ENCODE peak calls at places on chromosomes 6 and 20, in seven cellular contexts. O, U, V, A, L, C and N are unnamed samples.

GRCh38 chr6:114049367-114049966 is 78.5 kb upstream of the HDAC2 start:
- DNase-seq in O (no peak), U (peak), V (no peak), A (no peak), L (peak), C (peak), N (peak)

GRCh38 chr20:53708129-53708968 is 114.7 kb upstream of the ZNF217 start:
- DNase-seq in O (no peak), U (peak), V (no peak), A (no peak), L (no peak), C (no peak), N (peak)

GRCh38 chr6:41780623-41781301 is at the start of gene PRICKLE4:
- DNase-seq in O (no peak), U (no peak), V (no peak), A (peak), L (peak), C (no peak), N (peak)

GRCh38 chr6:150685860-150686259 is 86.2 kb downstream of the PLEKHG1 start:
- DNase-seq in O (peak), U (peak), V (peak), A (no peak), L (peak), C (peak), N (no peak)

GRCh38 chr6:45655630-45656422 is 278.1 kb upstream of the SUPT3H start:
- DNase-seq in O (no peak), U (peak), V (no peak), A (no peak), L (peak), C (peak), N (peak)

GRCh38 chr6:107811591-107812218 is 12.4 kb downstream of the SCML4 start:
- DNase-seq in O (no peak), U (peak), V (no peak), A (no peak), L (no peak), C (peak), N (peak)

GRCh38 chr6:153503810-153504209 is 372.7 kb upstream of the RGS17 start:
- DNase-seq in O (peak), U (no peak), V (no peak), A (no peak), L (peak), C (no peak), N (no peak)

GRCh38 chr20:51500311-51500710 is 42.2 kb downstream of the NFATC2 start:
- DNase-seq in O (no peak), U (no peak), V (no peak), A (no peak), L (no peak), C (no peak), N (no peak)

GRCh38 chr6:159910342-159910741 is 19.6 kb downstream of the MAS1 start:
- DNase-seq in O (no peak), U (no peak), V (no peak), A (no peak), L (no peak), C (no peak), N (no peak)

GRCh38 chr6:44892579-44892978 is 435.6 kb upstream of the RUNX2 start:
- DNase-seq in O (no peak), U (no peak), V (no peak), A (no peak), L (no peak), C (no peak), N (no peak)

GRCh38 chr6:24990227-24990843 is 54.6 kb upstream of the RIPOR2 start:
- DNase-seq in O (no peak), U (peak), V (no peak), A (no peak), L (no peak), C (peak), N (peak)

GRCh38 chr6:154705471-154706113 is 27.6 kb upstream of the SCAF8 start:
- DNase-seq in O (no peak), U (no peak), V (no peak), A (no peak), L (peak), C (peak), N (no peak)

GRCh38 chr6:157741889-157742615 is 81.0 kb upstream of the SNX9 start:
- DNase-seq in O (no peak), U (no peak), V (no peak), A (no peak), L (peak), C (no peak), N (no peak)

GRCh38 chr6:148398686-148399085 is 56.0 kb downstream of the SASH1 start:
- DNase-seq in O (no peak), U (no peak), V (no peak), A (no peak), L (no peak), C (no peak), N (no peak)

GRCh38 chr6:624979-625378 is 31.9 kb downstream of the HUS1B start:
- DNase-seq in O (no peak), U (peak), V (no peak), A (no peak), L (peak), C (no peak), N (peak)

GRCh38 chr6:15715060-15715459 is 52.2 kb upstream of the DTNBP1 start:
- DNase-seq in O (no peak), U (no peak), V (no peak), A (no peak), L (no peak), C (no peak), N (no peak)

GRCh38 chr6:28941681-28942448 is 18.1 kb upstream of the TRIM27 start:
- DNase-seq in O (no peak), U (no peak), V (peak), A (no peak), L (no peak), C (no peak), N (no peak)

GRCh38 chr6:100353276-100354015 is 111.3 kb downstream of the SIM1 start:
- DNase-seq in O (no peak), U (peak), V (no peak), A (no peak), L (no peak), C (peak), N (peak)

GRCh38 chr6:123091091-123091895 is 95.3 kb downstream of the CLVS2 start:
- DNase-seq in O (no peak), U (no peak), V (no peak), A (no peak), L (no peak), C (peak), N (peak)

GRCh38 chr6:158564243-158565121 is 4.6 kb downstream of the TMEM181 start:
- DNase-seq in O (no peak), U (no peak), V (no peak), A (no peak), L (no peak), C (no peak), N (no peak)

GRCh38 chr6:1856381-1856780 is 246.7 kb downstream of the FOXC1 start:
- DNase-seq in O (no peak), U (peak), V (no peak), A (no peak), L (no peak), C (no peak), N (peak)

GRCh38 chr6:79630883-79631799 is at the start of gene SH3BGRL2:
- DNase-seq in O (peak), U (peak), V (peak), A (peak), L (peak), C (peak), N (peak)

GRCh38 chr6:157713451-157714152 is 109.4 kb upstream of the SNX9 start:
- DNase-seq in O (no peak), U (no peak), V (no peak), A (no peak), L (no peak), C (no peak), N (no peak)

GRCh38 chr6:66796987-66797386 is 1090.0 kb upstream of the EYS start:
- DNase-seq in O (no peak), U (no peak), V (no peak), A (no peak), L (no peak), C (no peak), N (no peak)

GRCh38 chr6:14294270-14294951 is 176.8 kb downstream of the CD83 start:
- DNase-seq in O (no peak), U (no peak), V (no peak), A (no peak), L (no peak), C (no peak), N (no peak)

GRCh38 chr6:24902782-24903181 is 33.0 kb downstream of the RIPOR2 start:
- DNase-seq in O (no peak), U (peak), V (no peak), A (no peak), L (no peak), C (no peak), N (peak)

GRCh38 chr20:13149371-13149770 is 71.7 kb upstream of the ISM1 start:
- DNase-seq in O (no peak), U (no peak), V (no peak), A (no peak), L (no peak), C (no peak), N (no peak)
- H2BK5ac ChIP-seq in O (no peak), U (no peak), V (no peak), A (no peak), L (no peak), C (no peak), N (no peak)

DNA sequence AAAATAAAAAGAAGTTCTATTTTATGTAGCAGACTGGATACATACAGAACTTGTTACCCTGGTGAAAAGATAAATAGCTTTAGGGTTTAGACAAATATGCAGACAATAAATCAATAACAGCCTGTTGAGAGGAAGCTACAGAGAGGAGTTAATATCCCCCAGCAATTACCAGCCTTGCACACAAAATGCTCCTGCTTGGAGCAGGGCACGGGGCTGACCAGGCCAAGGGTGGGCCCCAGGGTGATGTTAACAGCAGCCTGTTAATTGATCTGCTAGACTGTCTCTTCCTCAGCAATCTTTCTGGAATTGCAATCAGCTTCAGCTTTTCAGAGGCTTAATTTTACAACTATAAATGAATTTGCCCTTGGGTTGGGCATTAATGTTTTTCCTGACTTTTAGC is 125.1 kb upstream of the SOX4 start:
- DNase-seq in O (no peak), U (no peak), V (no peak), A (no peak), L (no peak), C (no peak), N (no peak)
- H2BK120ac ChIP-seq in O (no peak), U (no peak), V (no peak), A (no peak), L (no peak), C (no peak), N (no peak)

GRCh38 chr20:59565768-59566461 is 38.4 kb upstream of the PHACTR3 start:
- DNase-seq in O (no peak), U (no peak), V (no peak), A (no peak), L (no peak), C (no peak), N (no peak)

GRCh38 chr20:59568509-59569024 is 35.8 kb upstream of the PHACTR3 start:
- DNase-seq in O (no peak), U (no peak), V (no peak), A (no peak), L (no peak), C (no peak), N (no peak)

GRCh38 chr20:59567585-59568508 is 36.5 kb upstream of the PHACTR3 start:
- DNase-seq in O (no peak), U (no peak), V (no peak), A (no peak), L (no peak), C (no peak), N (no peak)

GRCh38 chr20:59564943-59565342 is 39.4 kb upstream of the PHACTR3 start:
- DNase-seq in O (no peak), U (no peak), V (no peak), A (no peak), L (no peak), C (no peak), N (no peak)

GRCh38 chr20:59566631-59567524 is 37.5 kb upstream of the PHACTR3 start:
- DNase-seq in O (no peak), U (no peak), V (no peak), A (no peak), L (no peak), C (no peak), N (no peak)
- H2BK5ac ChIP-seq in O (no peak), U (no peak), V (no peak), A (no peak), L (no peak), C (no peak), N (no peak)

GRCh38 chr6:111238464-111239119 is 151.3 kb downstream of the SLC16A10 start:
- DNase-seq in O (no peak), U (peak), V (no peak), A (no peak), L (no peak), C (peak), N (peak)

GRCh38 chr6:111237757-111238260 is 150.5 kb downstream of the SLC16A10 start:
- DNase-seq in O (no peak), U (peak), V (no peak), A (no peak), L (no peak), C (no peak), N (no peak)

GRCh38 chr6:111239455-111239854 is 152.2 kb downstream of the SLC16A10 start:
- DNase-seq in O (no peak), U (no peak), V (no peak), A (no peak), L (no peak), C (no peak), N (no peak)

GRCh38 chr6:111242452-111242851 is 155.1 kb downstream of the SLC16A10 start:
- DNase-seq in O (no peak), U (peak), V (no peak), A (no peak), L (no peak), C (no peak), N (peak)

GRCh38 chr6:111243095-111243494 is 155.8 kb downstream of the SLC16A10 start:
- DNase-seq in O (no peak), U (no peak), V (no peak), A (no peak), L (no peak), C (no peak), N (no peak)
- H2BK120ac ChIP-seq in O (no peak), U (peak), V (no peak), A (no peak), L (no peak), C (no peak), N (no peak)

DNA sequence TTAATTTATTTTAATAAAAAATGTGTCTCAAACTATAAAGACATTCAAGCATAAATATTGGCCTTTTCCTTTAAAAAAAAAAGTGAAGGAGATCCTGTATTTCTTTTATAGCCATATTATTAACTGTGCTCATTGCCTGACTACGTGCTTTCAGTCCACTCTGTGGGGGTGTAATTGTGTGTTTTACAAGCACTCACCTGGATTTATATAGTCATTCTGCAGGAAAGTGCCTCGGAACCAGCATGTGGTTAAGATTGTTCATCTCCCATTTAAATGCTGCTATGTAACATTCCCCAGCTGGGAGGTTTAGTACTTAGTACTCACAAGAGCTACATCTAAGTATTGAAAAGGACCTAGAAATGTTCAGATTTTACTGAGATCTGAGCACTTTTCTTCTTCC is 47.9 kb upstream of the SLC22A16 start:
- DNase-seq in O (no peak), U (no peak), V (no peak), A (no peak), L (no peak), C (no peak), N (no peak)
- H2BK5ac ChIP-seq in O (no peak), U (no peak), V (no peak), A (no peak), L (no peak), C (no peak), N (no peak)

DNA sequence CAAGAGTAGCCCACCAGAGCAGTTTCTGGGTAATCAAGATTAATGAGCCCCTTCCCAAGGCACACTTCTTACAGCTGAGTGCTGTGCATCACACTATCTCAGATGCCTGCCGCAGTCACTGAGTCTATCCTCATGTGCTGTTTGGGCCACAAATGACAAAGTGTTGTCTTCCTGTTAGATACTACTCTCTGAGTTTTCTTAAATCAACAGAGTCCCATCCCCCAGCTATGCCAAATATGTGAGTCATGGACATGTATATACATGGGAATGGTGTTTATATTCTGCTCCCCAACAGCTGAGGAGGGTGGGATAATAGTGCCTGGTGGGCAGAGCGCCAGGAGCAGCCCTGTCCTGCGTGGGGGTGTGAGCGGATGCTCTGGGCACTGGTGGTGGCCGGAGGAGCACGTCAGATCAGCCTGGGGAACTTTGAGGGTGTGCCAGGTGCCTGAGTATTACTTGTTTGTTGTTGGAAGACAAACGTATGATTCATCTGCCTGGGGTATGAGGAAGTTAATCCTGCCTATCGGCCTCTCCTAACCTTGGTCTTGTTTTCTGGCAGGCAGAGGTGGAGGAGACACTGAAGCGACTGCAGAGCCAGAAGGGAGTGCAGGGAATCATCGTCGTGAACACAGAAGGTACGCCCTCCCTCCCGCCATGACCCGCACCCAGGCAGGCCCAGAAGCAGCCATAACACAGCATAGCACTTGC is 9.6 kb downstream of the DYNLRB1 start:
- DNase-seq in O (no peak), U (peak), V (no peak), A (no peak), L (peak), C (peak), N (peak)
- H2BK120ac ChIP-seq in O (no peak), U (peak), V (no peak), A (no peak), L (no peak), C (no peak), N (no peak)

GRCh38 chr6:27685278-27685677 is 212.4 kb upstream of the ZNF184 start:
- DNase-seq in O (no peak), U (no peak), V (no peak), A (no peak), L (no peak), C (no peak), N (no peak)

GRCh38 chr6:27684264-27685211 is 211.6 kb upstream of the ZNF184 start:
- DNase-seq in O (peak), U (peak), V (peak), A (no peak), L (peak), C (peak), N (peak)

GRCh38 chr6:27678449-27678848 is 205.5 kb upstream of the ZNF184 start:
- DNase-seq in O (no peak), U (no peak), V (no peak), A (no peak), L (no peak), C (no peak), N (no peak)

GRCh38 chr6:27679308-27679967 is 206.5 kb upstream of the ZNF184 start:
- DNase-seq in O (no peak), U (no peak), V (no peak), A (no peak), L (peak), C (peak), N (no peak)

DNA sequence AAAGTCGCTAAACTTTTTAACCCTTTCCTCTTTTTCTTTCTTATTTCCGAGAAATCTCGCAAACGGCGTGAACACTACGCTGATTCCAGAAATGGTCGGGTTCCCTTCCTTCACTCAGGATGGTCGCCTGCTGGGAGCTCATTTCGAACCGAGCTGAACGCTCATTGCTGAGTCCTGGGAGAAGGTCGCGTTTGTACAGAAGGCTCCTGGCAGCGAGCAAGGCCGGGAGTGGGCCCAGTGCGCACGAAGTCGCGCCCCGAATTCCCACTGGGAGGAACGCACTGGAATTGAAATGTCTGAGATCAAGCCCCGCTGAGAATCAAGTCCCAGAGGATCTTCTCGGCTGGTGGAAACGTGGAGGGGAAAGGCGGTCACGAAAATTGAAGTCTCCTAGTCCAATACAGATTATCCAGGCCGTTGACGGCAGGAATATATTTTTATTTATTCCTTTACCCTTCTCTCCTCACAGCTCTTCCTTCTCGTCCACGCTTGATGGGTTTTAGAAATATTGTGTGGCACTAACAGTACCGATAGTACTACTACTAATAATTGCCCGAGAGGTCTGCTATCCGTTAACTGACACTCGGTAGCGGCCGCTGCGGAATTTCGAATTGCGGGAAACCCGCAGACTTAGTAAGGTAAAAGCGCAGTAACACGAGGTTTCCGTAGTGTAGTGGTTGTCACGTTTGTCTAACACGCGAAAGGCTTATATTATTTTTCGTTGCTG is 207.2 kb upstream of the ZNF184 start:
- DNase-seq in O (no peak), U (no peak), V (no peak), A (no peak), L (no peak), C (no peak), N (no peak)
- H2BK5ac ChIP-seq in O (no peak), U (no peak), V (no peak), A (no peak), L (no peak), C (no peak), N (no peak)

GRCh38 chr6:52013035-52013434 is 74.4 kb downstream of the PKHD1 start:
- DNase-seq in O (no peak), U (no peak), V (no peak), A (no peak), L (no peak), C (no peak), N (no peak)

GRCh38 chr6:52014391-52014790 is 73.0 kb downstream of the PKHD1 start:
- DNase-seq in O (no peak), U (no peak), V (no peak), A (no peak), L (no peak), C (no peak), N (no peak)

GRCh38 chr6:52012582-52012981 is 74.8 kb downstream of the PKHD1 start:
- DNase-seq in O (no peak), U (no peak), V (no peak), A (no peak), L (no peak), C (no peak), N (no peak)

GRCh38 chr6:52010145-52010544 is 77.3 kb downstream of the PKHD1 start:
- DNase-seq in O (no peak), U (no peak), V (no peak), A (no peak), L (no peak), C (no peak), N (no peak)

GRCh38 chr6:52009736-52010135 is 77.7 kb downstream of the PKHD1 start:
- DNase-seq in O (no peak), U (no peak), V (no peak), A (no peak), L (no peak), C (no peak), N (no peak)
- H2BK120ac ChIP-seq in O (no peak), U (no peak), V (no peak), A (no peak), L (no peak), C (no peak), N (no peak)

GRCh38 chr6:54112171-54112650 is 968 bp downstream of the MLIP start:
- DNase-seq in O (no peak), U (no peak), V (no peak), A (no peak), L (peak), C (peak), N (no peak)
- H2BK5ac ChIP-seq in O (no peak), U (no peak), V (no peak), A (no peak), L (no peak), C (no peak), N (no peak)

GRCh38 chr6:11718461-11718860 is 60.1 kb downstream of the ADTRP start:
- DNase-seq in O (no peak), U (peak), V (no peak), A (no peak), L (no peak), C (no peak), N (no peak)
- H2BK120ac ChIP-seq in O (no peak), U (peak), V (no peak), A (no peak), L (no peak), C (no peak), N (no peak)